ENCODE peak calls at places on chromosomes 5 and 9, in eight cellular contexts. B is astrocyte of the spinal cord; N is CD8-positive, alpha-beta memory T cell; P is GM23338; D is stomach; O is lower lobe of right lung; F is H1; M is brain microvascular endothelial cell. G is an unnamed sample.

GRCh38 chr9:117887383-117887782 is 183.2 kb downstream of the TLR4 start:
- DNase-seq in B (no peak), N (no peak), P (no peak), D (no peak), O (no peak), F (no peak), M (no peak), G (no peak)

GRCh38 chr9:133564451-133564850 is 29.9 kb downstream of the ADAMTSL2 start:
- DNase-seq in B (no peak), N (no peak), P (no peak), D (no peak), O (no peak), F (no peak), M (no peak), G (no peak)

GRCh38 chr9:112249277-112249676 is 74.2 kb upstream of the SUSD1 start:
- DNase-seq in B (peak; percentile 29), N (no peak), P (no peak), D (no peak), O (no peak), F (no peak), M (no peak), G (no peak)

GRCh38 chr5:171055881-171056454 is 194.2 kb downstream of the RANBP17 start:
- DNase-seq in B (peak; percentile 10), N (no peak), P (peak; percentile 16), D (no peak), O (no peak), F (no peak), M (no peak), G (no peak)

GRCh38 chr5:21711854-21712752 is 1141.0 kb downstream of the CDH12 start:
- DNase-seq in B (no peak), N (no peak), P (peak; percentile 11), D (no peak), O (no peak), F (no peak), M (no peak), G (no peak)

GRCh38 chr9:2764371-2764770 is 47.1 kb downstream of the KCNV2 start:
- DNase-seq in B (peak; percentile 32), N (peak; percentile 10), P (no peak), D (no peak), O (no peak), F (no peak), M (peak; percentile 12), G (no peak)

GRCh38 chr9:34346873-34347799 is 17.8 kb downstream of the NUDT2 start:
- DNase-seq in B (no peak), N (no peak), P (no peak), D (no peak), O (no peak), F (no peak), M (no peak), G (no peak)

GRCh38 chr5:138102454-138103320 is 18.9 kb downstream of the WNT8A start:
- DNase-seq in B (no peak), N (no peak), P (no peak), D (no peak), O (no peak), F (no peak), M (no peak), G (no peak)

GRCh38 chr5:179180921-179181645 is 120.9 kb downstream of the ZNF354C start:
- DNase-seq in B (no peak), N (no peak), P (no peak), D (no peak), O (peak; percentile 20), F (no peak), M (no peak), G (no peak)

GRCh38 chr5:158017433-158017832 is 158.5 kb upstream of the CLINT1 start:
- DNase-seq in B (no peak), N (no peak), P (no peak), D (no peak), O (no peak), F (no peak), M (no peak), G (no peak)

GRCh38 chr5:127358782-127359181 is 68.2 kb downstream of the MEGF10 start:
- DNase-seq in B (peak; percentile 31), N (no peak), P (no peak), D (no peak), O (no peak), F (no peak), M (peak; percentile 6), G (no peak)

GRCh38 chr9:119234636-119235035 is 134.6 kb downstream of the BRINP1 start:
- DNase-seq in B (no peak), N (no peak), P (no peak), D (no peak), O (no peak), F (no peak), M (no peak), G (no peak)

GRCh38 chr5:119355244-119355635 is 579 bp upstream of the TNFAIP8 start:
- DNase-seq in B (no peak), N (no peak), P (peak; percentile 75), D (peak; percentile 58), O (peak; percentile 55), F (peak; percentile 62), M (no peak), G (no peak)

GRCh38 chr5:103889500-103890209 is 327.1 kb upstream of the NUDT12 start:
- DNase-seq in B (no peak), N (no peak), P (no peak), D (no peak), O (no peak), F (no peak), M (no peak), G (no peak)

GRCh38 chr9:120389867-120390266 is 190.1 kb downstream of the CDK5RAP2 start:
- DNase-seq in B (no peak), N (no peak), P (no peak), D (no peak), O (no peak), F (no peak), M (no peak), G (no peak)

GRCh38 chr9:91247278-91247677 is 114.4 kb downstream of the AUH start:
- DNase-seq in B (no peak), N (no peak), P (no peak), D (no peak), O (no peak), F (no peak), M (no peak), G (no peak)

GRCh38 chr5:158824167-158824882 is 275.4 kb downstream of the EBF1 start:
- DNase-seq in B (no peak), N (no peak), P (peak; percentile 21), D (no peak), O (no peak), F (peak; percentile 53), M (no peak), G (no peak)

GRCh38 chr9:16598316-16598715 is 272.2 kb downstream of the BNC2 start:
- DNase-seq in B (no peak), N (no peak), P (no peak), D (no peak), O (no peak), F (no peak), M (peak; percentile 40), G (no peak)

GRCh38 chr5:94433393-94434149 is 184.8 kb downstream of the KIAA0825 start:
- DNase-seq in B (peak; percentile 71), N (no peak), P (no peak), D (peak; percentile 54), O (no peak), F (no peak), M (peak; percentile 13), G (peak; percentile 52)

GRCh38 chr5:156838966-156839365 is 11.1 kb upstream of the PPP1R2B start:
- DNase-seq in B (no peak), N (no peak), P (no peak), D (no peak), O (no peak), F (no peak), M (no peak), G (no peak)

GRCh38 chr5:151155149-151155776 is 2.3 kb downstream of the ANXA6 start:
- DNase-seq in B (no peak), N (peak; percentile 71), P (no peak), D (no peak), O (no peak), F (no peak), M (no peak), G (no peak)

DNA sequence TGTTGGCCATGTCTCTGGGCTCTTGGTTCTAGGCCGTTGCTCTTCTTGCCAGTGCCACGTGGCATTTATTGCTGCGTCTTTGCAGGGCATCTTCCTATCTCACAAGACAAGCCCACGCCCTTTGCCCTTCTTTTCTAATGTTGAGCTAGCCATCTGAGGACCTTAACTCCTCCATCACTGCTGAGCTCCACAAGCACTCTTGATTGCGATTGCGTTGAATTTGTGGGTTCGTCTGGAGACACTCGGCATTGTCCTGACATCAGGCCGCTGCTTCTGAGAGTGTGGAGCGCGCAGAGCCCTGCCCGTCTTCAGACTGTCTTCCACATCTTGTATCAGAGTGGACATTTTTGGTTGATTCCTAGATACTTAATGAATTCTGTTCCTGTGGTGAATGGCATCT is 14.5 kb upstream of the FCN1 start:
- DNase-seq in B (no peak), N (no peak), P (no peak), D (no peak), O (no peak), F (no peak), M (no peak), G (no peak)
- H3K4me3 ChIP-seq in B (no peak overlapping the region), N (no peak overlapping the region), P (no peak overlapping the region), D (no peak overlapping the region), O (no peak overlapping the region), F (no peak overlapping the region), M (no peak overlapping the region), G (no peak overlapping the region)

DNA sequence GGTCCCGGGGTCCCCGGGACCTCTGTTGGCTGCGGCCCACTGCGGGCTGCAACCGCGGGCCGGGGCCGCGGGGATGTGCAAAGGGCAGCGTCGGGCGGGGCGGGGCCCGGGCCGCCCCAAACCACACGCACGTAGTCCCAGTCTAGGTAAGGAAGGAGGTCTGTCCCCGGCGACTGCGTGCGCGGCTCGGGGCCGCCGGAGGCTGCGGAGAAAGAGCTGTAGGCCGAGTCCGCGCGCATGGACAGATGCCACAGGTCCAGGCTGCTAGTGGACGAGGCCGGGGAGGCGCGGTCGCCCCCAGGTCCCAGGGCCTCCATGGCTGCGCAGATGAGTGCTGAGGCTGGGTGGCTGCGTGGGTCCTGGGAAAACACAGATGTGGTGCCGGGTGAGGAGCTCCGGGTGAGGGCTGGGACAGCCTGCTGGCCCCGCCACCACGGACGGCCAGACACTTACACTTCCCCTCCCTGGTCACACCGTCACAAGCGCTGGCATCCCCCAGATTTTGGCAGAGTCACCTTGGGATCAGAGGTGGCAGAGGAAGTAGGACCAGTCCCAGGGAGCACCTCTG is 4.5 kb downstream of the SHROOM1 start:
- DNase-seq in B (no peak), N (no peak), P (peak; percentile 62), D (no peak), O (peak; percentile 45), F (peak; percentile 68), M (no peak), G (no peak)
- H3K4me3 ChIP-seq in B (no peak overlapping the region), N (no peak overlapping the region), P (peak overlapping the region; percentile 61), D (peak overlapping the region; percentile 30), O (no peak overlapping the region), F (peak overlapping the region; percentile 60), M (peak overlapping the region; percentile 12), G (no peak overlapping the region)

DNA sequence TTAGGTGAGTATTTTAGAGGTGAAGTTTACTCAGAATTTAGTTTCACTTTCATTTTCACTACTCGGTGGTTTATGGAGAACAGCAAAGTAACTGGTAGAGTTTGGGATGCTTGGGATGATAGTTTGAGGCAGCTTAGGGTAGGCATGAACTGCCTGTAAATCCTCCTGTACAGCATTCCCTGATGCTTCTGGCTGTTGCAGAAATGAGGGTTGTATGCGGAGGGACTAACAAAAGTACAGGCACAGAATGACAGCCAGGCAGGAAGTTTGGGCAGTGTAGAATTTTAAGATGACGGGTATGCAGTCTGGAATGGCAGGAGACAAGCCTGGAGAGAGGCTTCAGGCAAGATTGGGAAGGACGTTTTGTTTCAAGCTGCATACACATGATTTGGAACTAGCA is 48.0 kb upstream of the FAM120AOS start:
- DNase-seq in B (peak; percentile 46), N (peak; percentile 12), P (no peak), D (no peak), O (no peak), F (no peak), M (no peak), G (no peak)
- H3K4me3 ChIP-seq in B (peak overlapping the region; percentile 16), N (peak overlapping the region; percentile 63), P (no peak overlapping the region), D (peak overlapping the region; percentile 25), O (peak overlapping the region; percentile 43), F (no peak overlapping the region), M (peak overlapping the region; percentile 26), G (no peak overlapping the region)

GRCh38 chr5:168689278-168689677 is 110.1 kb upstream of the PANK3 start:
- DNase-seq in B (no peak), N (no peak), P (no peak), D (no peak), O (no peak), F (no peak), M (no peak), G (no peak)
- H3K4me3 ChIP-seq in B (no peak overlapping the region), N (no peak overlapping the region), P (no peak overlapping the region), D (no peak overlapping the region), O (no peak overlapping the region), F (no peak overlapping the region), M (no peak overlapping the region), G (no peak overlapping the region)